ENCODE peak calls at places on chromosome 1, in nine cellular contexts. One of them, this sample, is unnamed.

GRCh38 chr1:11227106-11228077 is 35.0 kb downstream of the MTOR start:
- DNase-seq in H1: no peak
- DNase-seq in adrenal gland: no peak
- DNase-seq in body of pancreas: no peak
- DNase-seq in spleen: no peak
- DNase-seq in heart left ventricle: no peak
- DNase-seq in suprapubic skin: no peak
- DNase-seq in HCT116: no peak
- DNase-seq in ovary: no peak
- DNase-seq in this sample: no peak

GRCh38 chr1:31715097-31715872 is 11.5 kb upstream of the COL16A1 start:
- DNase-seq in H1: peak; percentile 95
- DNase-seq in adrenal gland: peak; percentile 96
- DNase-seq in body of pancreas: peak; percentile 83
- DNase-seq in spleen: peak; percentile 87
- DNase-seq in heart left ventricle: peak; percentile 95
- DNase-seq in suprapubic skin: peak; percentile 96
- DNase-seq in HCT116: peak; percentile 75
- DNase-seq in ovary: peak; percentile 96
- DNase-seq in this sample: peak; percentile 39

GRCh38 chr1:214833357-214833756 is 230.4 kb downstream of the CENPF start:
- DNase-seq in H1: no peak
- DNase-seq in adrenal gland: no peak
- DNase-seq in body of pancreas: no peak
- DNase-seq in spleen: no peak
- DNase-seq in heart left ventricle: no peak
- DNase-seq in suprapubic skin: no peak
- DNase-seq in HCT116: no peak
- DNase-seq in ovary: no peak
- DNase-seq in this sample: no peak

GRCh38 chr1:219041141-219041540 is 132.5 kb upstream of the LYPLAL1 start:
- DNase-seq in H1: no peak
- DNase-seq in adrenal gland: no peak
- DNase-seq in body of pancreas: no peak
- DNase-seq in spleen: no peak
- DNase-seq in heart left ventricle: no peak
- DNase-seq in suprapubic skin: no peak
- DNase-seq in HCT116: no peak
- DNase-seq in ovary: no peak
- DNase-seq in this sample: no peak

GRCh38 chr1:79259390-79260336 is 253.1 kb upstream of the ADGRL4 start:
- DNase-seq in H1: no peak
- DNase-seq in adrenal gland: no peak
- DNase-seq in body of pancreas: no peak
- DNase-seq in spleen: no peak
- DNase-seq in heart left ventricle: no peak
- DNase-seq in suprapubic skin: no peak
- DNase-seq in HCT116: no peak
- DNase-seq in ovary: no peak
- DNase-seq in this sample: peak; percentile 3

GRCh38 chr1:63593303-63593886 is at the start of gene PGM1:
- DNase-seq in H1: peak; percentile 84
- DNase-seq in adrenal gland: peak; percentile 83
- DNase-seq in body of pancreas: peak; percentile 81
- DNase-seq in spleen: peak; percentile 96
- DNase-seq in heart left ventricle: peak; percentile 79
- DNase-seq in suprapubic skin: peak; percentile 87
- DNase-seq in HCT116: peak; percentile 48
- DNase-seq in ovary: peak; percentile 83
- DNase-seq in this sample: peak; percentile 84

GRCh38 chr1:172089768-172090510 is 248.6 kb downstream of the DNM3 start:
- DNase-seq in H1: peak; percentile 61
- DNase-seq in adrenal gland: peak; percentile 21
- DNase-seq in body of pancreas: peak; percentile 69
- DNase-seq in spleen: peak; percentile 87
- DNase-seq in heart left ventricle: peak; percentile 43
- DNase-seq in suprapubic skin: no peak
- DNase-seq in HCT116: peak; percentile 33
- DNase-seq in ovary: peak; percentile 61
- DNase-seq in this sample: peak; percentile 6

GRCh38 chr1:61460230-61460629 is 264.7 kb downstream of the TM2D1 start:
- DNase-seq in H1: no peak
- DNase-seq in adrenal gland: no peak
- DNase-seq in body of pancreas: no peak
- DNase-seq in spleen: no peak
- DNase-seq in heart left ventricle: no peak
- DNase-seq in suprapubic skin: no peak
- DNase-seq in HCT116: no peak
- DNase-seq in ovary: no peak
- DNase-seq in this sample: no peak

GRCh38 chr1:99266731-99267130 is 2.4 kb downstream of the PLPPR4 start:
- DNase-seq in H1: no peak
- DNase-seq in adrenal gland: no peak
- DNase-seq in body of pancreas: no peak
- DNase-seq in spleen: no peak
- DNase-seq in heart left ventricle: no peak
- DNase-seq in suprapubic skin: no peak
- DNase-seq in HCT116: no peak
- DNase-seq in ovary: no peak
- DNase-seq in this sample: no peak

GRCh38 chr1:210251680-210252490 is 19.3 kb downstream of the SERTAD4 start:
- DNase-seq in H1: peak; percentile 71
- DNase-seq in adrenal gland: no peak
- DNase-seq in body of pancreas: peak; percentile 20
- DNase-seq in spleen: no peak
- DNase-seq in heart left ventricle: no peak
- DNase-seq in suprapubic skin: no peak
- DNase-seq in HCT116: no peak
- DNase-seq in ovary: peak; percentile 48
- DNase-seq in this sample: no peak

GRCh38 chr1:7659514-7659913 is 111.6 kb upstream of the VAMP3 start:
- DNase-seq in H1: no peak
- DNase-seq in adrenal gland: no peak
- DNase-seq in body of pancreas: no peak
- DNase-seq in spleen: no peak
- DNase-seq in heart left ventricle: no peak
- DNase-seq in suprapubic skin: no peak
- DNase-seq in HCT116: no peak
- DNase-seq in ovary: no peak
- DNase-seq in this sample: peak; percentile 25

GRCh38 chr1:154972213-154972516 is 1.6 kb upstream of the SHC1 start:
- DNase-seq in H1: no peak
- DNase-seq in adrenal gland: no peak
- DNase-seq in body of pancreas: no peak
- DNase-seq in spleen: no peak
- DNase-seq in heart left ventricle: no peak
- DNase-seq in suprapubic skin: no peak
- DNase-seq in HCT116: no peak
- DNase-seq in ovary: no peak
- DNase-seq in this sample: no peak
- H3K4me3 ChIP-seq in H1: peak overlapping the region; percentile 43
- H3K4me3 ChIP-seq in adrenal gland: no peak overlapping the region
- H3K4me3 ChIP-seq in body of pancreas: no peak overlapping the region
- H3K4me3 ChIP-seq in spleen: no peak overlapping the region
- H3K4me3 ChIP-seq in heart left ventricle: peak overlapping the region; percentile 72
- H3K4me3 ChIP-seq in suprapubic skin: peak overlapping the region; percentile 73
- H3K4me3 ChIP-seq in HCT116: peak overlapping the region; percentile 70
- H3K4me3 ChIP-seq in ovary: no peak overlapping the region
- H3K4me3 ChIP-seq in this sample: no peak overlapping the region

GRCh38 chr1:192539450-192540132 is 36.0 kb upstream of the RGS1 start:
- DNase-seq in H1: no peak
- DNase-seq in adrenal gland: no peak
- DNase-seq in body of pancreas: no peak
- DNase-seq in spleen: no peak
- DNase-seq in heart left ventricle: no peak
- DNase-seq in suprapubic skin: no peak
- DNase-seq in HCT116: peak; percentile 61
- DNase-seq in ovary: no peak
- DNase-seq in this sample: no peak

GRCh38 chr1:192535916-192536662 is 39.5 kb upstream of the RGS1 start:
- DNase-seq in H1: no peak
- DNase-seq in adrenal gland: no peak
- DNase-seq in body of pancreas: no peak
- DNase-seq in spleen: no peak
- DNase-seq in heart left ventricle: no peak
- DNase-seq in suprapubic skin: no peak
- DNase-seq in HCT116: no peak
- DNase-seq in ovary: no peak
- DNase-seq in this sample: no peak

GRCh38 chr1:192543445-192543844 is 32.1 kb upstream of the RGS1 start:
- DNase-seq in H1: no peak
- DNase-seq in adrenal gland: no peak
- DNase-seq in body of pancreas: no peak
- DNase-seq in spleen: no peak
- DNase-seq in heart left ventricle: no peak
- DNase-seq in suprapubic skin: no peak
- DNase-seq in HCT116: no peak
- DNase-seq in ovary: no peak
- DNase-seq in this sample: no peak

DNA sequence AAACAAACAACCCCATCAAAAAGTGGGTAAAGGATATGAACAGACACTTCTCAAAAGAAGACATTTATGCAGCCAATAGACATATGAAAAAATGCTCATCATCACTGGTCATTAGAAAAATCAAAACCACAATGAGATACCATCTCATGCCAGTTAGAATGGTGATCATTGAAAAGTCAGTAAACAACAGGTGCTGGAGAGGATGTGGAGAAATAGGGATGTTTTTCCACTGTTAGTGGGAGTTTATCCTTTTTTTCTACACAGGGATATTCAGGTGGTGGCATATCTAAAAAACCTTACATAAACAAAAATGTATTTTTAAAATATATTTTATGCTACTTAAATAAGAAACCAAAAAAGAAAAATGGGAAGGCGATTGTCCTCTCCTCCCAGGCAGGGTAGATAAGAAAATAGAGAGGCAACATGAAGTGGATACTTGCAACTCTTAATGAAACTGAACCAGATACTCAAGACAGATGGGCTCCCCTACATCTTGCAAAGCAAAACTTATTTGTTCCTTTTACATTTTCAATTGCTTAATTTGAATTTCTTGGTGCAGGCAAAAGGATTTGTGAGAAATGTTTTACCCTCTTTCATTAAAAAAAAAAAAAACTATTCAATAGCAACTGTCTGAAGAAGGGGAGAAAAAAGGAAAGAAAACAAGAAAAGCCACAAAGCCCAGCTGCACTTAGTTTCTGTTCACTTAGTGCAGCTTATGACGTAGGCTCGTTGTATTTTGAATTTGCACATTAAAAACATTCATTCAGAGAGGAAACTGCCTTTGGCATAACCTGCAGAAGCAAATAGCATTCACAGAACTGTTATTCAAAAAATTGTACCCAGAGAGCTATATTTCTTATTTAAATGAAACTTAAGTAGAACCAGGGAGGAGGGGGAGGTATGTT is 36.9 kb upstream of the RGS1 start:
- DNase-seq in H1: no peak
- DNase-seq in adrenal gland: no peak
- DNase-seq in body of pancreas: no peak
- DNase-seq in spleen: no peak
- DNase-seq in heart left ventricle: no peak
- DNase-seq in suprapubic skin: no peak
- DNase-seq in HCT116: no peak
- DNase-seq in ovary: no peak
- DNase-seq in this sample: no peak
- TF ChIP-seq POLR2A in H1: no peak
- TF ChIP-seq POLR2A in adrenal gland: no peak
- TF ChIP-seq POLR2A in body of pancreas: no peak
- TF ChIP-seq POLR2A in spleen: no peak
- TF ChIP-seq POLR2A in heart left ventricle: no peak
- TF ChIP-seq POLR2A in suprapubic skin: no peak
- TF ChIP-seq POLR2A in HCT116: no peak
- TF ChIP-seq POLR2A in ovary: no peak
- TF ChIP-seq POLR2A in this sample: no peak

GRCh38 chr1:2233468-2233867 is 5.3 kb downstream of the SKI start:
- DNase-seq in H1: no peak
- DNase-seq in adrenal gland: no peak
- DNase-seq in body of pancreas: no peak
- DNase-seq in spleen: peak; percentile 80
- DNase-seq in heart left ventricle: no peak
- DNase-seq in suprapubic skin: peak; percentile 67
- DNase-seq in HCT116: no peak
- DNase-seq in ovary: no peak
- DNase-seq in this sample: peak; percentile 34

GRCh38 chr1:2234762-2235113 is 6.6 kb downstream of the SKI start:
- DNase-seq in H1: no peak
- DNase-seq in adrenal gland: peak; percentile 64
- DNase-seq in body of pancreas: no peak
- DNase-seq in spleen: peak; percentile 89
- DNase-seq in heart left ventricle: peak; percentile 44
- DNase-seq in suprapubic skin: peak; percentile 71
- DNase-seq in HCT116: no peak
- DNase-seq in ovary: peak; percentile 63
- DNase-seq in this sample: no peak

GRCh38 chr1:2232916-2233438 is 4.9 kb downstream of the SKI start:
- DNase-seq in H1: no peak
- DNase-seq in adrenal gland: no peak
- DNase-seq in body of pancreas: no peak
- DNase-seq in spleen: peak; percentile 80
- DNase-seq in heart left ventricle: peak; percentile 35
- DNase-seq in suprapubic skin: peak; percentile 68
- DNase-seq in HCT116: no peak
- DNase-seq in ovary: no peak
- DNase-seq in this sample: no peak

GRCh38 chr1:2235300-2235998 is 7.3 kb downstream of the SKI start:
- DNase-seq in H1: no peak
- DNase-seq in adrenal gland: no peak
- DNase-seq in body of pancreas: no peak
- DNase-seq in spleen: peak; percentile 85
- DNase-seq in heart left ventricle: no peak
- DNase-seq in suprapubic skin: peak; percentile 71
- DNase-seq in HCT116: no peak
- DNase-seq in ovary: no peak
- DNase-seq in this sample: no peak

GRCh38 chr1:2233997-2234761 is 6.1 kb downstream of the SKI start:
- DNase-seq in H1: peak; percentile 50
- DNase-seq in adrenal gland: peak; percentile 95
- DNase-seq in body of pancreas: peak; percentile 76
- DNase-seq in spleen: peak; percentile 97
- DNase-seq in heart left ventricle: peak; percentile 76
- DNase-seq in suprapubic skin: peak; percentile 96
- DNase-seq in HCT116: no peak
- DNase-seq in ovary: peak; percentile 89
- DNase-seq in this sample: peak; percentile 99
- H3K4me3 ChIP-seq in H1: no peak overlapping the region
- H3K4me3 ChIP-seq in adrenal gland: no peak overlapping the region
- H3K4me3 ChIP-seq in body of pancreas: no peak overlapping the region
- H3K4me3 ChIP-seq in spleen: no peak overlapping the region
- H3K4me3 ChIP-seq in heart left ventricle: peak overlapping the region; percentile 68
- H3K4me3 ChIP-seq in suprapubic skin: peak overlapping the region; percentile 75
- H3K4me3 ChIP-seq in HCT116: no peak overlapping the region
- H3K4me3 ChIP-seq in ovary: peak overlapping the region; percentile 25
- H3K4me3 ChIP-seq in this sample: peak overlapping the region; percentile 48

DNA sequence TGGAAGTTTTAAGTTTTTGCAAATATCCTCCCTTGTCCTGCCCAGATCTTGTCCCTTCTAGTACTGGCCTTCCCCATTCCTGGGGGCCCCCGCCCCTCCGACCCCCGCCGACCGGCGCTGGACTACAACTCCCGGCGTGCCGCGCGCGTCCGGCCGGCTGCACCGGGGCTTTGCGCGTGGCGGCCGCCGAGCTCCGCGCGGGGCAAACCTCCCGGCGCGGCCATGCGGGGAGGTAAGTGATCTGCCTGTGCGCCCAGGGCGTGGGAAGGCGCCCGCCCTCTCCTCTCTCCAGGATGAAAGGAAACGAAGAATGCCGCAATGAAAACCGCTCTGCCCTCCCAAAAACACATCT is 3.2 kb upstream of the SAMD13 start:
- DNase-seq in H1: peak; percentile 77
- DNase-seq in adrenal gland: peak; percentile 51
- DNase-seq in body of pancreas: peak; percentile 47
- DNase-seq in spleen: peak; percentile 92
- DNase-seq in heart left ventricle: peak; percentile 66
- DNase-seq in suprapubic skin: peak; percentile 68
- DNase-seq in HCT116: no peak
- DNase-seq in ovary: peak; percentile 67
- DNase-seq in this sample: peak; percentile 68
- TF ChIP-seq POLR2A in H1: no peak
- TF ChIP-seq POLR2A in adrenal gland: no peak
- TF ChIP-seq POLR2A in body of pancreas: peak; percentile 44
- TF ChIP-seq POLR2A in spleen: no peak
- TF ChIP-seq POLR2A in heart left ventricle: no peak
- TF ChIP-seq POLR2A in suprapubic skin: no peak
- TF ChIP-seq POLR2A in HCT116: no peak
- TF ChIP-seq POLR2A in ovary: no peak
- TF ChIP-seq POLR2A in this sample: peak; percentile 73